ENCODE peak calls at places on chromosomes 1 and 21, in five cellular contexts. Y is neural progenitor cell, W is Karpas-422, F is RWPE1, D is endodermal cell. C is an unnamed sample.

GRCh38 chr1:53069663-53070327 is 7.8 kb downstream of the PODN start:
- DNase-seq in Y (no peak), W (no peak), F (no peak), D (peak), C (no peak)

GRCh38 chr1:205601209-205601608 is 30.6 kb downstream of the ELK4 start:
- DNase-seq in Y (no peak), W (no peak), F (no peak), D (no peak), C (no peak)

GRCh38 chr1:84780000-84780716 is 89.9 kb upstream of the SSX2IP start:
- DNase-seq in Y (no peak), W (no peak), F (no peak), D (no peak), C (no peak)

GRCh38 chr1:208243851-208244583 is at the start of gene PLXNA2:
- DNase-seq in Y (peak), W (peak), F (peak), D (peak), C (peak)

GRCh38 chr21:42980959-42981523 is 6.7 kb downstream of the PKNOX1 start:
- DNase-seq in Y (no peak), W (no peak), F (no peak), D (no peak), C (no peak)

GRCh38 chr1:221045842-221046831 is 166.9 kb downstream of the HLX start:
- DNase-seq in Y (no peak), W (no peak), F (no peak), D (no peak), C (no peak)

GRCh38 chr1:168482106-168482505 is 61.7 kb downstream of the XCL2 start:
- DNase-seq in Y (peak), W (no peak), F (no peak), D (peak), C (no peak)

GRCh38 chr21:41859297-41859980 is 19.7 kb downstream of the PRDM15 start:
- DNase-seq in Y (no peak), W (no peak), F (no peak), D (no peak), C (no peak)

GRCh38 chr1:12453400-12454343 is 164.3 kb downstream of the DHRS3 start:
- DNase-seq in Y (no peak), W (no peak), F (no peak), D (no peak), C (no peak)

GRCh38 chr21:41751621-41752020 is 15.2 kb downstream of the RIPK4 start:
- DNase-seq in Y (no peak), W (no peak), F (peak), D (no peak), C (peak)

GRCh38 chr1:181258971-181259745 is 170.7 kb downstream of the IER5 start:
- DNase-seq in Y (no peak), W (no peak), F (no peak), D (no peak), C (no peak)

GRCh38 chr1:42981871-42982270 is 23.2 kb upstream of the SLC2A1 start:
- DNase-seq in Y (no peak), W (no peak), F (no peak), D (no peak), C (no peak)

GRCh38 chr1:98027044-98027443 is 106.2 kb upstream of the DPYD start:
- DNase-seq in Y (no peak), W (no peak), F (no peak), D (no peak), C (no peak)

GRCh38 chr1:48817505-48818114 is 40.9 kb upstream of the BEND5 start:
- DNase-seq in Y (peak), W (peak), F (peak), D (peak), C (no peak)

GRCh38 chr1:94743866-94744265 is 76.3 kb upstream of the SLC44A3 start:
- DNase-seq in Y (no peak), W (no peak), F (no peak), D (no peak), C (no peak)

GRCh38 chr1:34923490-34923889 is 6.0 kb downstream of the DLGAP3 start:
- DNase-seq in Y (no peak), W (no peak), F (no peak), D (peak), C (no peak)

GRCh38 chr1:243495442-243496172 is 239.8 kb downstream of the SDCCAG8 start:
- DNase-seq in Y (no peak), W (no peak), F (no peak), D (no peak), C (no peak)

GRCh38 chr1:2821970-2822620 is 20.6 kb upstream of the TTC34 start:
- DNase-seq in Y (no peak), W (peak), F (no peak), D (no peak), C (no peak)

GRCh38 chr1:158181577-158181922 is 855 bp downstream of the CD1D start:
- DNase-seq in Y (no peak), W (no peak), F (no peak), D (no peak), C (no peak)

GRCh38 chr1:53260631-53261247 is 22.4 kb upstream of the MAGOH start:
- DNase-seq in Y (no peak), W (no peak), F (no peak), D (no peak), C (no peak)

GRCh38 chr1:204417231-204417997 is 5.8 kb upstream of the PPP1R15B start:
- DNase-seq in Y (no peak), W (no peak), F (peak), D (peak), C (peak)

GRCh38 chr21:45381036-45381787 is 23.8 kb upstream of the COL18A1 start:
- DNase-seq in Y (no peak), W (no peak), F (no peak), D (peak), C (no peak)

GRCh38 chr1:48177257-48177656 is 45.3 kb upstream of the SLC5A9 start:
- DNase-seq in Y (no peak), W (no peak), F (no peak), D (no peak), C (no peak)

GRCh38 chr1:27604579-27605299 is 795 bp upstream of the AHDC1 start:
- DNase-seq in Y (peak), W (no peak), F (no peak), D (peak), C (no peak)

GRCh38 chr1:59150537-59151386 is 146.1 kb upstream of the FGGY start:
- DNase-seq in Y (no peak), W (no peak), F (peak), D (peak), C (peak)

GRCh38 chr1:118185083-118185899 is at the start of gene SPAG17:
- DNase-seq in Y (peak), W (no peak), F (no peak), D (peak), C (no peak)

GRCh38 chr1:94236630-94237290 is 624 bp downstream of the ARHGAP29 start:
- DNase-seq in Y (peak), W (no peak), F (no peak), D (peak), C (no peak)

GRCh38 chr21:14306143-14306907 is 76.6 kb downstream of the HSPA13 start:
- DNase-seq in Y (no peak), W (peak), F (peak), D (no peak), C (no peak)

GRCh38 chr1:184028854-184029623 is 8.5 kb downstream of the COLGALT2 start:
- DNase-seq in Y (no peak), W (no peak), F (no peak), D (no peak), C (no peak)

GRCh38 chr1:237672748-237673147 is 218.0 kb downstream of the ZP4 start:
- DNase-seq in Y (peak), W (no peak), F (no peak), D (no peak), C (no peak)

GRCh38 chr1:241716915-241717651 is 65.0 kb downstream of the WDR64 start:
- DNase-seq in Y (no peak), W (no peak), F (no peak), D (no peak), C (peak)

GRCh38 chr1:8776104-8776503 is 41.3 kb downstream of the RERE start:
- DNase-seq in Y (no peak), W (no peak), F (no peak), D (no peak), C (no peak)

GRCh38 chr1:113409363-113409762 is 19.0 kb downstream of the MAGI3 start:
- DNase-seq in Y (no peak), W (no peak), F (no peak), D (no peak), C (no peak)

GRCh38 chr1:86705633-86705985 is 1.2 kb downstream of the SH3GLB1 start:
- DNase-seq in Y (no peak), W (no peak), F (no peak), D (no peak), C (no peak)

GRCh38 chr1:3795453-3796214 is 664 bp downstream of the LRRC47 start:
- DNase-seq in Y (no peak), W (peak), F (no peak), D (no peak), C (no peak)

GRCh38 chr21:41973427-41973831 is 19.6 kb upstream of the C2CD2 start:
- DNase-seq in Y (no peak), W (no peak), F (peak), D (peak), C (no peak)

GRCh38 chr1:108692724-108693655 is 880 bp downstream of the PRPF38B start:
- DNase-seq in Y (peak), W (peak), F (peak), D (no peak), C (no peak)

GRCh38 chr1:99963041-99963795 is 6.6 kb upstream of the SLC35A3 start:
- DNase-seq in Y (no peak), W (no peak), F (peak), D (no peak), C (no peak)

GRCh38 chr1:164644774-164645634 is 86.0 kb downstream of the PBX1 start:
- DNase-seq in Y (no peak), W (no peak), F (peak), D (no peak), C (no peak)

DNA sequence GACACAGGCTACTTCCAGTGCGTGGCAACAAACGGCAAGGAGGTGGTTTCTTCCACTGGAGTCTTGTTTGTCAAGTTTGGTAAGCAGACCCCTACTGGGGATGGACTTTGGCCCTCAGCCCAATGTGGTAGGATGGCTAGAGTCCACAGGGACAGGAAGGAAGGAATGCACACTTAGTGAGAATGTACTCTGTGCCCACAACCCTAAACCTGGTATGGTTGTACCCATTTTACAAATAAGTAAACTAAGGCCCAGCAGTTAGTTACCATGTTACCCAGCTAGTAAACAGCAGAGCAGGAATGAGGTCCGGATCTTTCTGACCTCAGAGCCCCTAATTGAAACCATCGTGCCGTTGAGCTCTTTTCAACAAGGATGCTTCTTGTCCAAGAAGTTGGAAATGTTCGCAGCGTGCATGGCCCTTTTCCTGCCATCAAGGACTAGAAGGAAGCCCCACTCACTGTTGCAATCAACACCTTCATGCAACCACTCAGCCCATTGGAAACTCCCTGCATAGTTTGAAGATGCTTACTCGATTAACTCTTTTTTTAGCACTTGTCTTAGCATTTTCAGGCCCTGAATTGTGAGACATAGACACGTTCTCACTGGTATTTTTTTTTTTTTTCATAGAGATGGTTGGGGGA is 153.4 kb upstream of the UBE2U start:
- DNase-seq in Y (no peak), W (no peak), F (no peak), D (no peak), C (no peak)
- H3K27ac ChIP-seq in Y (no peak), W (no peak), F (no peak), D (no peak), C (no peak)

DNA sequence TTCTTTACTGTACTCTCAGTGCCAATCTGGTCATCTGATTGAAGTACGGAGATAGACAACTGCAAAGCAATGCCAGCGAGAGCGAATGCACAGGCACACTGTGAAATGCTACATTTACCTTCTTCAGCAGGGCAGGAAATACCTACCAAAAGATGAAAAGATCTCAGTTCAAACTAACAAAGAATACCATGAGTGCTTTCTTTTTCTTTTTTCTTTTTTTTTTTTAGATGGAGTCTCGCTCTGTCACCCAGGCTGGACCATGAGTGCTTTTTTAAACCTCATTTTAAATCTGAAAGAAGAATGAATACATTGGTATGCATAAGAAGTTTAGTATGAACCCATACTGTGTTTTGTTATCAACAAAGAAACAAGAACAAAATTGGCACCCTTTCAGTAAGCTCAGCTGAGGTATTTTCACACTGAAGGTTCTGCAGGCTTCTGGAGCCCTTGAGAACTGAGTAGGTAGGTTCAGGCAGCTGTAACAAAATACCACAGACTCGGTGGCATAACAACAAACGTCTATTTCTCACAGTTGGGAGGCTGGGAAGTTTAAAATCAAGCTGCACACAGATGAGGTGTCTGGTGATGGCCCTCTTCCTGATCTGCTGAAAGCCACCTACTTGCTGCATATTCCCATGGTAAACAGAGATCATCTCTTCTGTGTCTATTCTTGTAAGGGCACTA is 1.7 kb upstream of the CHI3L2 start:
- DNase-seq in Y (no peak), W (no peak), F (no peak), D (no peak), C (no peak)
- H3K27ac ChIP-seq in Y (no peak), W (no peak), F (no peak), D (no peak), C (no peak)

GRCh38 chr1:228091084-228091483 is 8.6 kb downstream of the ARF1 start:
- DNase-seq in Y (no peak), W (no peak), F (no peak), D (no peak), C (no peak)

GRCh38 chr1:228092342-228093049 is 10.0 kb downstream of the ARF1 start:
- DNase-seq in Y (no peak), W (no peak), F (no peak), D (peak), C (no peak)

GRCh38 chr1:228089520-228090380 is 7.2 kb downstream of the ARF1 start:
- DNase-seq in Y (no peak), W (no peak), F (no peak), D (peak), C (no peak)

GRCh38 chr1:228088586-228089498 is 6.3 kb downstream of the ARF1 start:
- DNase-seq in Y (no peak), W (no peak), F (no peak), D (peak), C (no peak)

GRCh38 chr1:228090613-228091081 is 8.1 kb downstream of the ARF1 start:
- DNase-seq in Y (no peak), W (no peak), F (no peak), D (peak), C (no peak)
- H3K27ac ChIP-seq in Y (no peak), W (no peak), F (peak), D (no peak), C (peak)

DNA sequence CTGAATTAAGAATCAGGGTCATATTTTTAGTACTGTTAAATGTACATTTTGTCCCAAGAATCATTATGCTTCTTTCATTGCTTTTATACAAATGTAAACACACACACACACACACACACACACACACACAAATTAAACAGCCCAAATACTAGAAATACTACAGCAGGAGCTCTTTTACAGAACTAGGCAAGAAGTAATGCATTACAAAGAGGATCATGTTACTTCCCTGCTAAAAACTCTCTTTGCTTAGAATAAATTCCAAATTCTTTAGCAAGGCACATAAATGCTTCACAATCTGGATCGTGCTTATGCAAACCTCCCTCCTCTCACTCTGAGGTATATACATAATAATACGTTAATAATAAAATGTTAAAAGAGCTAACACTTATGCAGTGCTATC is 720.4 kb upstream of the ADGRL4 start:
- DNase-seq in Y (no peak), W (no peak), F (no peak), D (no peak), C (no peak)
- H3K27ac ChIP-seq in Y (no peak), W (no peak), F (no peak), D (no peak), C (no peak)

GRCh38 chr1:234729566-234729965 is 119.6 kb upstream of the IRF2BP2 start:
- DNase-seq in Y (no peak), W (no peak), F (no peak), D (peak), C (no peak)
- H3K27ac ChIP-seq in Y (no peak), W (no peak), F (no peak), D (no peak), C (no peak)

GRCh38 chr1:45542591-45542990 is 8.0 kb upstream of the AKR1A1 start:
- DNase-seq in Y (no peak), W (no peak), F (no peak), D (no peak), C (no peak)

GRCh38 chr1:45545019-45545493 is 5.6 kb upstream of the AKR1A1 start:
- DNase-seq in Y (no peak), W (no peak), F (no peak), D (no peak), C (no peak)

GRCh38 chr1:45545553-45546310 is 4.9 kb upstream of the AKR1A1 start:
- DNase-seq in Y (no peak), W (no peak), F (no peak), D (no peak), C (no peak)

GRCh38 chr1:45543599-45544417 is 6.8 kb upstream of the AKR1A1 start:
- DNase-seq in Y (no peak), W (no peak), F (no peak), D (no peak), C (no peak)

GRCh38 chr1:45544530-45544929 is 6.1 kb upstream of the AKR1A1 start:
- DNase-seq in Y (no peak), W (no peak), F (no peak), D (no peak), C (no peak)
- H3K27ac ChIP-seq in Y (no peak), W (no peak), F (no peak), D (no peak), C (no peak)

GRCh38 chr21:32334980-32335471 is 36.4 kb downstream of the MRAP start:
- DNase-seq in Y (peak), W (no peak), F (no peak), D (peak), C (no peak)

GRCh38 chr21:32336711-32337110 is 38.1 kb downstream of the MRAP start:
- DNase-seq in Y (no peak), W (no peak), F (peak), D (peak), C (no peak)

GRCh38 chr21:32333953-32334673 is 35.5 kb downstream of the MRAP start:
- DNase-seq in Y (no peak), W (no peak), F (no peak), D (peak), C (no peak)

GRCh38 chr21:32337206-32337605 is 38.6 kb downstream of the MRAP start:
- DNase-seq in Y (no peak), W (no peak), F (no peak), D (no peak), C (no peak)

GRCh38 chr21:32335601-32336575 is 37.2 kb downstream of the MRAP start:
- DNase-seq in Y (no peak), W (no peak), F (no peak), D (peak), C (no peak)
- H3K27ac ChIP-seq in Y (peak), W (no peak), F (peak), D (peak), C (no peak)

GRCh38 chr1:211605034-211605433 is 26.1 kb upstream of the SLC30A1 start:
- DNase-seq in Y (no peak), W (no peak), F (no peak), D (no peak), C (no peak)

GRCh38 chr1:211604548-211604947 is 25.6 kb upstream of the SLC30A1 start:
- DNase-seq in Y (no peak), W (no peak), F (no peak), D (no peak), C (no peak)

GRCh38 chr1:211606914-211607751 is 28.2 kb upstream of the SLC30A1 start:
- DNase-seq in Y (no peak), W (peak), F (no peak), D (no peak), C (no peak)

GRCh38 chr1:211606327-211606913 is 27.5 kb upstream of the SLC30A1 start:
- DNase-seq in Y (no peak), W (peak), F (no peak), D (no peak), C (no peak)

DNA sequence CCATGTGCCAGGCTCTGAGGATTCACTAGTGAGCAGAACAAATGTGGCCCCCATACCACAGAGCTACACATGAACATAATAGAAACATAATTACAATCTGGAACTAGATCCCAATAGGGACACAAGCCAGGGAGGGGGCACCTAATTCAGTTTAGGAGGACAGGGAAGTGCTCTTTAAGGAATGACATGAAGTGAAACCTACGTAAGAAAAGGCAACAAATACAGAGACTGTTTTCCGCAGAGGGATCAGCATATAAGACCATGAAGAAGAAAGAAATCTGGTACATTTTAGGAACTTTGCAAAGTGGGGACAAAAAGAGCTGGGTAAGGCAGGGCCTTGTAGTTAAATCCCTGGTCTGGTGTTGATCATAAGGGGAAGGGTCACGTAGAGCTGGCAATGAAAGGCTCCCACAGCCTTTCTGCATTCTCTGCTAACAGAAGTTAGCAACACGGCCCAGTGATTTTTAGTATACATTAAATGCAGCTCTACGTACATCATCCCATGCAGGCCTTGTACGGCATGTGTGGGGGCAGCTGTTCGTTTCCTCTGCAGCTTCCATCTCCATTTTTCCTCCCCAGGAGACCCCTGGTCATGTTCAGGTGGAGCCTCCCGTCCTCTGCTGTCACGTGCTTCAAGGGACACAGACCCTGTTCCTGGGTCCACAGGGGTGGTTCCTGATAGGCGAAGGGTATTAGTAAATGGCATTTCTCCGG is 26.8 kb upstream of the SLC30A1 start:
- DNase-seq in Y (no peak), W (no peak), F (no peak), D (no peak), C (no peak)
- H3K27ac ChIP-seq in Y (no peak), W (no peak), F (no peak), D (no peak), C (no peak)

C was measured in epithelial cell of prostate.